ENCODE peak calls at places on chromosomes 1 and 21, in seven cellular contexts. One of them, this sample, is unnamed.

GRCh38 chr1:77545970-77546369 is 136.5 kb downstream of the ZZZ3 start:
- DNase-seq in GM23338: no peak
- DNase-seq in SK-N-SH: no peak
- DNase-seq in neural progenitor cell: no peak
- DNase-seq in PC-3: no peak
- DNase-seq in GM23248: peak; percentile 69
- DNase-seq in HCT116: no peak
- DNase-seq in this sample: no peak

GRCh38 chr21:31470896-31471694 is 127.0 kb upstream of the TIAM1 start:
- DNase-seq in GM23338: peak; percentile 43
- DNase-seq in SK-N-SH: no peak
- DNase-seq in neural progenitor cell: peak; percentile 42
- DNase-seq in PC-3: no peak
- DNase-seq in GM23248: no peak
- DNase-seq in HCT116: no peak
- DNase-seq in this sample: no peak

GRCh38 chr1:85109475-85109874 is 61.2 kb upstream of the MCOLN3 start:
- DNase-seq in GM23338: peak; percentile 86
- DNase-seq in SK-N-SH: peak; percentile 57
- DNase-seq in neural progenitor cell: peak; percentile 81
- DNase-seq in PC-3: peak; percentile 79
- DNase-seq in GM23248: peak; percentile 81
- DNase-seq in HCT116: peak; percentile 53
- DNase-seq in this sample: peak; percentile 10

GRCh38 chr1:43271186-43272118 is 1.7 kb downstream of the TMEM125 start:
- DNase-seq in GM23338: peak; percentile 35
- DNase-seq in SK-N-SH: peak; percentile 8
- DNase-seq in neural progenitor cell: no peak
- DNase-seq in PC-3: no peak
- DNase-seq in GM23248: no peak
- DNase-seq in HCT116: no peak
- DNase-seq in this sample: no peak

GRCh38 chr1:224635356-224635755 is 19.2 kb downstream of the CNIH3 start:
- DNase-seq in GM23338: no peak
- DNase-seq in SK-N-SH: no peak
- DNase-seq in neural progenitor cell: no peak
- DNase-seq in PC-3: peak; percentile 94
- DNase-seq in GM23248: peak; percentile 97
- DNase-seq in HCT116: no peak
- DNase-seq in this sample: no peak

GRCh38 chr1:168834225-168834872 is 105.3 kb upstream of the DPT start:
- DNase-seq in GM23338: no peak
- DNase-seq in SK-N-SH: no peak
- DNase-seq in neural progenitor cell: no peak
- DNase-seq in PC-3: no peak
- DNase-seq in GM23248: no peak
- DNase-seq in HCT116: no peak
- DNase-seq in this sample: no peak

GRCh38 chr1:172928412-172928811 is 122.3 kb downstream of the TNFSF18 start:
- DNase-seq in GM23338: no peak
- DNase-seq in SK-N-SH: no peak
- DNase-seq in neural progenitor cell: no peak
- DNase-seq in PC-3: peak; percentile 53
- DNase-seq in GM23248: peak; percentile 71
- DNase-seq in HCT116: no peak
- DNase-seq in this sample: no peak

GRCh38 chr1:229271448-229272120 is 673 bp downstream of the RAB4A start:
- DNase-seq in GM23338: peak; percentile 51
- DNase-seq in SK-N-SH: no peak
- DNase-seq in neural progenitor cell: peak; percentile 63
- DNase-seq in PC-3: peak; percentile 44
- DNase-seq in GM23248: peak; percentile 69
- DNase-seq in HCT116: no peak
- DNase-seq in this sample: peak; percentile 71

GRCh38 chr21:42663860-42664535 is 10.6 kb downstream of the PDE9A start:
- DNase-seq in GM23338: no peak
- DNase-seq in SK-N-SH: no peak
- DNase-seq in neural progenitor cell: no peak
- DNase-seq in PC-3: no peak
- DNase-seq in GM23248: no peak
- DNase-seq in HCT116: no peak
- DNase-seq in this sample: no peak

GRCh38 chr1:3026581-3027511 is 5.6 kb downstream of the ACTRT2 start:
- DNase-seq in GM23338: no peak
- DNase-seq in SK-N-SH: no peak
- DNase-seq in neural progenitor cell: no peak
- DNase-seq in PC-3: no peak
- DNase-seq in GM23248: no peak
- DNase-seq in HCT116: no peak
- DNase-seq in this sample: no peak

GRCh38 chr1:160419838-160420169 is 19.4 kb downstream of the VANGL2 start:
- DNase-seq in GM23338: no peak
- DNase-seq in SK-N-SH: no peak
- DNase-seq in neural progenitor cell: no peak
- DNase-seq in PC-3: no peak
- DNase-seq in GM23248: no peak
- DNase-seq in HCT116: no peak
- DNase-seq in this sample: no peak

GRCh38 chr1:243946946-243947345 is 96.9 kb upstream of the AKT3 start:
- DNase-seq in GM23338: peak; percentile 94
- DNase-seq in SK-N-SH: peak; percentile 30
- DNase-seq in neural progenitor cell: peak; percentile 59
- DNase-seq in PC-3: peak; percentile 36
- DNase-seq in GM23248: peak; percentile 46
- DNase-seq in HCT116: no peak
- DNase-seq in this sample: no peak

GRCh38 chr1:29531596-29531995 is 295.3 kb downstream of the PTPRU start:
- DNase-seq in GM23338: no peak
- DNase-seq in SK-N-SH: no peak
- DNase-seq in neural progenitor cell: no peak
- DNase-seq in PC-3: no peak
- DNase-seq in GM23248: no peak
- DNase-seq in HCT116: no peak
- DNase-seq in this sample: no peak

GRCh38 chr1:77394166-77394565 is 112.3 kb downstream of the AK5 start:
- DNase-seq in GM23338: no peak
- DNase-seq in SK-N-SH: no peak
- DNase-seq in neural progenitor cell: no peak
- DNase-seq in PC-3: peak; percentile 85
- DNase-seq in GM23248: peak; percentile 61
- DNase-seq in HCT116: no peak
- DNase-seq in this sample: no peak

GRCh38 chr1:156625436-156626078 is 6.3 kb downstream of the HAPLN2 start:
- DNase-seq in GM23338: peak; percentile 73
- DNase-seq in SK-N-SH: peak; percentile 79
- DNase-seq in neural progenitor cell: peak; percentile 79
- DNase-seq in PC-3: peak; percentile 68
- DNase-seq in GM23248: peak; percentile 56
- DNase-seq in HCT116: no peak
- DNase-seq in this sample: peak; percentile 68

GRCh38 chr21:18522181-18522771 is 118.7 kb upstream of the TMPRSS15 start:
- DNase-seq in GM23338: peak; percentile 19
- DNase-seq in SK-N-SH: no peak
- DNase-seq in neural progenitor cell: peak; percentile 16
- DNase-seq in PC-3: peak; percentile 9
- DNase-seq in GM23248: no peak
- DNase-seq in HCT116: no peak
- DNase-seq in this sample: no peak

GRCh38 chr1:95117207-95118018 is at the start of gene TLCD4:
- DNase-seq in GM23338: peak; percentile 88
- DNase-seq in SK-N-SH: peak; percentile 88
- DNase-seq in neural progenitor cell: peak; percentile 89
- DNase-seq in PC-3: peak; percentile 78
- DNase-seq in GM23248: peak; percentile 60
- DNase-seq in HCT116: peak; percentile 35
- DNase-seq in this sample: no peak

GRCh38 chr1:227883073-227883520 is 64.6 kb downstream of the WNT9A start:
- DNase-seq in GM23338: no peak
- DNase-seq in SK-N-SH: peak; percentile 10
- DNase-seq in neural progenitor cell: no peak
- DNase-seq in PC-3: no peak
- DNase-seq in GM23248: no peak
- DNase-seq in HCT116: no peak
- DNase-seq in this sample: no peak

GRCh38 chr21:44800103-44800502 is 1.5 kb downstream of the UBE2G2 start:
- DNase-seq in GM23338: peak; percentile 67
- DNase-seq in SK-N-SH: peak; percentile 64
- DNase-seq in neural progenitor cell: peak; percentile 52
- DNase-seq in PC-3: peak; percentile 75
- DNase-seq in GM23248: peak; percentile 82
- DNase-seq in HCT116: no peak
- DNase-seq in this sample: peak; percentile 68

GRCh38 chr21:44800971-44801467 is 601 bp downstream of the UBE2G2 start:
- DNase-seq in GM23338: peak; percentile 58
- DNase-seq in SK-N-SH: peak; percentile 64
- DNase-seq in neural progenitor cell: peak; percentile 60
- DNase-seq in PC-3: peak; percentile 60
- DNase-seq in GM23248: peak; percentile 61
- DNase-seq in HCT116: peak; percentile 29
- DNase-seq in this sample: peak; percentile 68

GRCh38 chr21:44803651-44804050 is 2.0 kb upstream of the UBE2G2 start:
- DNase-seq in GM23338: no peak
- DNase-seq in SK-N-SH: no peak
- DNase-seq in neural progenitor cell: no peak
- DNase-seq in PC-3: no peak
- DNase-seq in GM23248: no peak
- DNase-seq in HCT116: no peak
- DNase-seq in this sample: no peak

GRCh38 chr21:44802396-44803153 is 955 bp upstream of the UBE2G2 start:
- DNase-seq in GM23338: peak; percentile 63
- DNase-seq in SK-N-SH: peak; percentile 55
- DNase-seq in neural progenitor cell: peak; percentile 72
- DNase-seq in PC-3: peak; percentile 51
- DNase-seq in GM23248: peak; percentile 52
- DNase-seq in HCT116: no peak
- DNase-seq in this sample: peak; percentile 20

DNA sequence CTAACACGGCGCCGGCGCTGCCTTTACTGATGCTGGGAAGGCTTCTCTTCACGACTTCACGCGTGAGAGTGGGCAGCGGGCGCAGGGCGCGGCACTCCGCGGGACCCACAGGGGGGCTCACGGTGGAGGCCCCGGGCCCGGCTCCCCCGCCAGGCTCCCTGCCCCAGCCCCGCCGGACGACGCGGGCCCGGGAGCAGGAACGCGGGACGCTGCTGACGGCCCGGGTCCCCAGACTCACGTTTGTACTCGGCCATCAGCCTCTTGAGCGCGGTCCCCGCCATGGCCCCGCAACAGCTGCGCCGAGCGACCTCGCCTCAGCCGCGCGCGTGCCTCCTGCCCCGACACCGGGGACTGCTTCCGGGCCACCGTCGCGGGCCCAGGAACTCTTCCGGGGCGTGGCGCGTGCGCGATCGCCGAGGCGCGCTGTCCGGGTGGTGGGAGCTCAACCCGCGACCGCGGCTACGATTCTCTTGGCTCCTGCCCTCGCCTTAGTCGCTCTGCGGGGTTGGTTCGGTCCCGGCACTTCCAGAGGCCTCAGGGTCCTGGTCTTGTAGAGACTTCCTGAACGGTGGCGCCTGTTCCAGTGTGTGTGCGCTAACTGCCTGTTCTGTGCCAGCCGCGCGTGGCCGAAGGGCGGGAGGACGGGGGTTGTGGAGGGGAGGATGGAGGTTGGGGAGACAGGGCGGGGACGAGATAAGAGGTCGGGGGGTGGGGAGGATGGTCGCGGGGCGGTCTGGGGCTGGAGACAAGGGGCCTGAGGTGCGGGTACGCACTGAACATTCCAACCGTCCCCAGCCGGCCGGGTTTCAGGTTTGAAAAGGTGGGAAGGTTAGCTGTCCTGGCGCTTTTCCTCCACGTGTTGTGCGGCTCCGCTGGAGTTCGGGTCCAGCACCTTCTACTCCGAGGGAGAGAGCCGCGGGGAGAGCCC is at the start of gene UBE2G2:
- DNase-seq in GM23338: peak; percentile 83
- DNase-seq in SK-N-SH: peak; percentile 98
- DNase-seq in neural progenitor cell: peak; percentile 88
- DNase-seq in PC-3: peak; percentile 86
- DNase-seq in GM23248: peak; percentile 91
- DNase-seq in HCT116: peak; percentile 27
- DNase-seq in this sample: peak; percentile 86
- H3K27ac ChIP-seq in GM23338: peak within 1 kb of the TSS; percentile 6
- H3K27ac ChIP-seq in SK-N-SH: peak within 1 kb of the TSS; percentile 36
- H3K27ac ChIP-seq in neural progenitor cell: no peak within 1 kb of the TSS
- H3K27ac ChIP-seq in PC-3: peak within 1 kb of the TSS; percentile 69
- H3K27ac ChIP-seq in GM23248: peak within 1 kb of the TSS; percentile 47
- H3K27ac ChIP-seq in HCT116: peak within 1 kb of the TSS; percentile 74
- H3K27ac ChIP-seq in this sample: peak within 1 kb of the TSS; percentile 64

GRCh38 chr1:64507897-64508296 is 38.0 kb downstream of the CACHD1 start:
- DNase-seq in GM23338: no peak
- DNase-seq in SK-N-SH: no peak
- DNase-seq in neural progenitor cell: no peak
- DNase-seq in PC-3: no peak
- DNase-seq in GM23248: no peak
- DNase-seq in HCT116: no peak
- DNase-seq in this sample: no peak

GRCh38 chr1:64505232-64505943 is 35.5 kb downstream of the CACHD1 start:
- DNase-seq in GM23338: peak; percentile 86
- DNase-seq in SK-N-SH: peak; percentile 94
- DNase-seq in neural progenitor cell: peak; percentile 89
- DNase-seq in PC-3: no peak
- DNase-seq in GM23248: no peak
- DNase-seq in HCT116: no peak
- DNase-seq in this sample: no peak

GRCh38 chr1:64508521-64509096 is 38.7 kb downstream of the CACHD1 start:
- DNase-seq in GM23338: no peak
- DNase-seq in SK-N-SH: no peak
- DNase-seq in neural progenitor cell: peak; percentile 43
- DNase-seq in PC-3: no peak
- DNase-seq in GM23248: no peak
- DNase-seq in HCT116: no peak
- DNase-seq in this sample: no peak

GRCh38 chr1:64502924-64503323 is 33.0 kb downstream of the CACHD1 start:
- DNase-seq in GM23338: no peak
- DNase-seq in SK-N-SH: peak; percentile 55
- DNase-seq in neural progenitor cell: no peak
- DNase-seq in PC-3: no peak
- DNase-seq in GM23248: no peak
- DNase-seq in HCT116: no peak
- DNase-seq in this sample: no peak

GRCh38 chr1:64505944-64506658 is 36.2 kb downstream of the CACHD1 start:
- DNase-seq in GM23338: no peak
- DNase-seq in SK-N-SH: no peak
- DNase-seq in neural progenitor cell: no peak
- DNase-seq in PC-3: peak; percentile 54
- DNase-seq in GM23248: no peak
- DNase-seq in HCT116: no peak
- DNase-seq in this sample: no peak
- H3K4me3 ChIP-seq in GM23338: peak overlapping the region; percentile 56
- H3K4me3 ChIP-seq in SK-N-SH: peak overlapping the region; percentile 33
- H3K4me3 ChIP-seq in neural progenitor cell: peak overlapping the region; percentile 42
- H3K4me3 ChIP-seq in PC-3: no peak overlapping the region
- H3K4me3 ChIP-seq in GM23248: no peak overlapping the region
- H3K4me3 ChIP-seq in HCT116: peak overlapping the region; percentile 21
- H3K4me3 ChIP-seq in this sample: no peak overlapping the region

GRCh38 chr1:117070124-117070523 is 10.0 kb downstream of the TTF2 start:
- DNase-seq in GM23338: no peak
- DNase-seq in SK-N-SH: no peak
- DNase-seq in neural progenitor cell: no peak
- DNase-seq in PC-3: no peak
- DNase-seq in GM23248: no peak
- DNase-seq in HCT116: no peak
- DNase-seq in this sample: no peak
- TF ChIP-seq EZH2phosphoT487 in GM23338: no peak
- TF ChIP-seq EZH2phosphoT487 in SK-N-SH: no peak
- TF ChIP-seq EZH2phosphoT487 in neural progenitor cell: no peak
- TF ChIP-seq EZH2phosphoT487 in PC-3: no peak
- TF ChIP-seq EZH2phosphoT487 in GM23248: no peak
- TF ChIP-seq EZH2phosphoT487 in HCT116: no peak
- TF ChIP-seq EZH2phosphoT487 in this sample: no peak

GRCh38 chr1:183610053-183610452 is 19.8 kb upstream of the NCF2 start:
- DNase-seq in GM23338: no peak
- DNase-seq in SK-N-SH: no peak
- DNase-seq in neural progenitor cell: no peak
- DNase-seq in PC-3: peak; percentile 85
- DNase-seq in GM23248: peak; percentile 60
- DNase-seq in HCT116: no peak
- DNase-seq in this sample: no peak
- H3K27ac ChIP-seq in GM23338: no peak overlapping the region
- H3K27ac ChIP-seq in SK-N-SH: peak overlapping the region; percentile 98
- H3K27ac ChIP-seq in neural progenitor cell: no peak overlapping the region
- H3K27ac ChIP-seq in PC-3: peak overlapping the region; percentile 71
- H3K27ac ChIP-seq in GM23248: peak overlapping the region; percentile 95
- H3K27ac ChIP-seq in HCT116: no peak overlapping the region
- H3K27ac ChIP-seq in this sample: no peak overlapping the region

This sample was measured in OCI-LY7.